ENCODE peak calls at places on chromosomes 6 and 20, in eight cellular contexts. U is lower lobe of right lung; J is OCI-LY7; T is left ventricle myocardium inferior; V is lung; W is right cardiac atrium; M is fibroblast of lung; X is CD8-positive, alpha-beta memory T cell. H is an unnamed sample.

GRCh38 chr6:36682328-36683144 is 4.0 kb downstream of the CDKN1A start:
- DNase-seq in X (peak; percentile 62), V (peak; percentile 62), M (peak; percentile 44), J (peak; percentile 91), T (peak; percentile 52), W (peak; percentile 61), U (peak; percentile 70), H (no peak)

GRCh38 chr6:3871939-3872338 is 22.8 kb downstream of the FAM50B start:
- DNase-seq in M (no peak), T (no peak), X (no peak), U (no peak), V (no peak), W (no peak), J (no peak), H (no peak)

GRCh38 chr20:39429716-39430115 is 467.6 kb downstream of the DHX35 start:
- DNase-seq in M (no peak), W (no peak), T (no peak), U (no peak), V (no peak), X (no peak), J (peak; percentile 2), H (no peak)

GRCh38 chr6:32858194-32858593 is 4.2 kb downstream of the PSMB9 start:
- DNase-seq in U (no peak), V (no peak), W (no peak), M (no peak), X (no peak), J (no peak), T (no peak), H (no peak)

GRCh38 chr6:131740161-131740560 is 29.3 kb upstream of the CTAGE9 start:
- DNase-seq in X (no peak), W (no peak), T (no peak), M (no peak), J (no peak), V (no peak), U (no peak), H (no peak)

GRCh38 chr6:34190504-34191122 is 44.7 kb upstream of the GRM4 start:
- DNase-seq in U (no peak), M (no peak), X (no peak), W (no peak), T (no peak), J (no peak), V (no peak), H (peak; percentile 55)

GRCh38 chr6:31547727-31548422 is 467 bp downstream of the NFKBIL1 start:
- DNase-seq in W (peak; percentile 72), T (no peak), U (peak; percentile 53), J (no peak), X (no peak), V (no peak), M (no peak), H (no peak)

GRCh38 chr6:151679081-151679480 is 128.4 kb upstream of the ESR1 start:
- DNase-seq in J (no peak), X (no peak), M (peak; percentile 28), T (peak; percentile 38), U (no peak), V (no peak), W (peak; percentile 56), H (no peak)

GRCh38 chr6:47135772-47136171 is 93.6 kb upstream of the ADGRF1 start:
- DNase-seq in M (peak; percentile 77), T (no peak), X (no peak), V (no peak), W (no peak), U (no peak), J (no peak), H (no peak)

GRCh38 chr6:155708100-155708499 is 252.5 kb upstream of the NOX3 start:
- DNase-seq in W (peak; percentile 28), V (no peak), J (no peak), U (no peak), T (no peak), X (no peak), M (no peak), H (no peak)

GRCh38 chr6:17394192-17394611 is 807 bp downstream of the CAP2 start:
- DNase-seq in U (no peak), J (no peak), M (peak; percentile 60), W (peak; percentile 63), X (no peak), V (peak; percentile 55), T (peak; percentile 22), H (peak; percentile 82)

GRCh38 chr20:44247676-44248419 is 740 bp downstream of the GDAP1L1 start:
- DNase-seq in T (peak; percentile 24), W (peak; percentile 75), U (no peak), J (no peak), V (no peak), M (peak; percentile 21), X (no peak), H (no peak)

GRCh38 chr6:100463685-100464161 is 998 bp downstream of the SIM1 start:
- DNase-seq in M (no peak), T (no peak), U (no peak), V (no peak), X (no peak), J (no peak), W (no peak), H (no peak)

GRCh38 chr20:47777220-47777619 is 8.1 kb downstream of the SULF2 start:
- DNase-seq in V (no peak), M (no peak), U (no peak), J (no peak), W (no peak), T (no peak), X (no peak), H (no peak)

GRCh38 chr6:166624275-166624674 is 2.8 kb downstream of the RPS6KA2 start:
- DNase-seq in V (peak; percentile 79), X (no peak), J (peak; percentile 14), U (peak; percentile 70), T (no peak), M (peak; percentile 94), W (no peak), H (no peak)

GRCh38 chr6:100099189-100100074 is 105.4 kb upstream of the MCHR2 start:
- DNase-seq in V (no peak), M (peak; percentile 52), U (no peak), X (no peak), J (peak; percentile 34), W (no peak), T (no peak), H (no peak)

GRCh38 chr6:124223596-124223995 is 419.9 kb downstream of the NKAIN2 start:
- DNase-seq in J (no peak), X (no peak), T (no peak), W (no peak), V (no peak), U (no peak), M (peak; percentile 75), H (no peak)

GRCh38 chr6:19298422-19298821 is 538.7 kb upstream of the ID4 start:
- DNase-seq in U (no peak), X (no peak), V (no peak), T (no peak), M (no peak), W (no peak), J (no peak), H (no peak)

GRCh38 chr6:21132856-21133610 is 460.5 kb upstream of the SOX4 start:
- DNase-seq in V (no peak), T (no peak), J (no peak), M (peak; percentile 25), U (no peak), X (no peak), W (no peak), H (no peak)

DNA sequence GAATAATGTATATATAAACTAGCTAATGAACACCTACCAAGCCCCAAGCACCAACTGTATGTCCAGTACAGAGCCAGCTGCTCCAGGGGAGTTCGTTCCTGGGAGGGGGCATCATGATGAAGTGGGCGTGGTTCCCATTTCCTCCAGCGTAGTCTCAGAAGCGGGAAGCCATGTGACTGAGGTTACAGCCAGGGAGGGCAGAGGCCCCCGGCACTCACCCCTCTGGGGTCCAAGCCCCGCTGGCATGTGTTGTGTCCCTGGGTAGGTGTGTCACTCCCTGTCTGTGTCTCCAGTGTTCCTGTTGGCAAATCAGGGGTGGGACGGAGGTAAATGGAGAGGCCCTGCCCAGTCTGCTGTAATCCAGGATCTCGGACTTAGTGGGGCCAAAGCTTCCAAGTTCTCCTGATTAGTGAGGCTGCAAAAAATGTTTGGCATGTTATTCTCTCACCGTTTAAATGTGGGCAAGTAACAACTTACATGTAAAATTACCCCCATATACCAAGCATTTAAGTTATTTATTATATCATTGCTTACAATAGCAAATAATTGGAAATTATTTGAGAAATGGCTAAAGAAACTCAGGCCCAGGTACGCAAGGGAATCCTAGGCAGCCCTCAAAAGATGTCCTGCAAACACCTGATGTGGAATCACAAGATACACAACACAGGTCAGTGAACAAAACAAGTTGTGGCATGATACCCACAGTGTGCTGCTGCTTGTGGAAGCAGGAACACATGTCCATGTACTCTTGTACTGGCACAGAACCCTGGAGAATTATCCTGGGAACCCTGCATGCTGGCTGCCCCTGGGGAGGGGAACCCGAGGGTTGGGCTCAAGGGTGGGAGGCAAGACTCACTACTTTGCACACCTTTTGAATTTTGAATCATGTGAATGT is 22.2 kb downstream of the FAM110A start:
- DNase-seq in T (no peak), X (no peak), V (no peak), U (no peak), W (no peak), J (no peak), M (no peak), H (peak; percentile 61)
- H3K27ac ChIP-seq in T (no peak overlapping the region), X (no peak overlapping the region), V (no peak overlapping the region), U (no peak overlapping the region), W (no peak overlapping the region), J (no peak overlapping the region), M (no peak overlapping the region), H (no peak overlapping the region)

DNA sequence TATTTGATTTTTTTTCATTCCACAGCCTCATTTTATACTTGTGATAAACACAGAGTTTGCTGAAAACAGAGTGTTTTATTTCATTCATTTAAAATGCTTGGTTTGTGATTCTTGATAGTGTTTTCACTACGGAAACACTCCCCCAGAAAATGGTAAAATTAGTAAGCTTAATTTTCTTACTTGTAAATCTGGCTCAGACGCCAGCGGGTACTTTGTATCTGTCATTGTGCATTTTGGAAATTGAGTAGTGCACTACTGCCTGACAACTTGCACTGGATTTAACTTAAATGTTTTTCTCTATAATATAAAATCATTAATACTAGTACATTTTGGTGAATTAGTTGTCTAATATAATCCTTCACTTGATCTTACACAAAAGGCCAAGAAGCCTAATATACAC is 37.0 kb upstream of the HINT3 start:
- DNase-seq in V (no peak), J (no peak), T (no peak), M (no peak), X (no peak), W (no peak), U (no peak), H (no peak)
- H3K4me3 ChIP-seq in V (no peak overlapping the region), J (no peak overlapping the region), T (peak overlapping the region; percentile 44), M (no peak overlapping the region), X (no peak overlapping the region), W (peak overlapping the region; percentile 16), U (peak overlapping the region; percentile 40), H (peak overlapping the region; percentile 51)

GRCh38 chr6:80203283-80203682 is 96.8 kb downstream of the BCKDHB start:
- DNase-seq in U (no peak), V (no peak), W (no peak), X (no peak), T (no peak), M (no peak), J (no peak), H (no peak)
- H3K9me3 ChIP-seq in U (no peaks in the 10 kb centered on the region), V (no peaks in the 10 kb centered on the region), W (no peaks in the 10 kb centered on the region), X (no peaks in the 10 kb centered on the region), T (no peaks in the 10 kb centered on the region), M (no peaks in the 10 kb centered on the region), J (no peaks in the 10 kb centered on the region), H (no peaks in the 10 kb centered on the region)

GRCh38 chr6:160042788-160043301 is 74.0 kb downstream of the IGF2R start:
- DNase-seq in V (no peak), X (no peak), M (peak; percentile 68), U (no peak), J (no peak), T (no peak), W (no peak), H (no peak)
- H3K27ac ChIP-seq in V (peak overlapping the region; percentile 34), X (no peak overlapping the region), M (peak overlapping the region; percentile 31), U (no peak overlapping the region), J (no peak overlapping the region), T (peak overlapping the region; percentile 42), W (peak overlapping the region; percentile 36), H (no peak overlapping the region)

H was measured in aorta.